ENCODE peak calls at places on chromosome 4, in four cellular contexts. J, D, R and Y are unnamed samples.

GRCh38 chr4:89129080-89129640 is 17.8 kb downstream of the TIGD2 start:
- DNase-seq in D (no peak), R (no peak), J (no peak), Y (no peak)

GRCh38 chr4:56160631-56161030 is 211.9 kb downstream of the CEP135 start:
- DNase-seq in J (no peak), D (no peak), R (no peak), Y (no peak)

GRCh38 chr4:82677327-82677726 is 115.5 kb upstream of the TMEM150C start:
- DNase-seq in R (no peak), D (no peak), J (no peak), Y (no peak)

GRCh38 chr4:74675673-74676279 is 118.5 kb downstream of the BTC start:
- DNase-seq in J (no peak), D (peak; percentile 18), R (no peak), Y (peak; percentile 63)

GRCh38 chr4:184851200-184851541 is 25.4 kb upstream of the ACSL1 start:
- DNase-seq in J (no peak), R (no peak), D (no peak), Y (no peak)

GRCh38 chr4:153488719-153489384 is 22.7 kb downstream of the TMEM131L start:
- DNase-seq in D (no peak), R (peak; percentile 64), J (peak; percentile 80), Y (no peak)

GRCh38 chr4:34679228-34679627 is 1565.1 kb downstream of the ARAP2 start:
- DNase-seq in R (no peak), J (no peak), D (no peak), Y (no peak)

GRCh38 chr4:37246891-37247290 is 2.3 kb downstream of the NWD2 start:
- DNase-seq in D (no peak), J (no peak), R (no peak), Y (no peak)

GRCh38 chr4:1315306-1315705 is 25.6 kb downstream of the MAEA start:
- DNase-seq in J (peak; percentile 70), D (no peak), R (no peak), Y (no peak)

GRCh38 chr4:6258741-6259140 is 10.9 kb upstream of the WFS1 start:
- DNase-seq in D (no peak), R (no peak), J (no peak), Y (no peak)

GRCh38 chr4:6256141-6256540 is 13.5 kb upstream of the WFS1 start:
- DNase-seq in J (no peak), D (no peak), R (peak; percentile 45), Y (no peak)

GRCh38 chr4:6258026-6258360 is 11.7 kb upstream of the WFS1 start:
- DNase-seq in R (peak; percentile 24), J (no peak), D (no peak), Y (no peak)

GRCh38 chr4:6259886-6260285 is 9.8 kb upstream of the WFS1 start:
- DNase-seq in R (peak; percentile 10), D (no peak), J (no peak), Y (no peak)

GRCh38 chr4:6257243-6258025 is 12.2 kb upstream of the WFS1 start:
- DNase-seq in J (no peak), D (no peak), R (peak; percentile 53), Y (no peak)
- TF ChIP-seq CTCF in J (no peak), D (no peak), R (no peak), Y (no peak)

DNA sequence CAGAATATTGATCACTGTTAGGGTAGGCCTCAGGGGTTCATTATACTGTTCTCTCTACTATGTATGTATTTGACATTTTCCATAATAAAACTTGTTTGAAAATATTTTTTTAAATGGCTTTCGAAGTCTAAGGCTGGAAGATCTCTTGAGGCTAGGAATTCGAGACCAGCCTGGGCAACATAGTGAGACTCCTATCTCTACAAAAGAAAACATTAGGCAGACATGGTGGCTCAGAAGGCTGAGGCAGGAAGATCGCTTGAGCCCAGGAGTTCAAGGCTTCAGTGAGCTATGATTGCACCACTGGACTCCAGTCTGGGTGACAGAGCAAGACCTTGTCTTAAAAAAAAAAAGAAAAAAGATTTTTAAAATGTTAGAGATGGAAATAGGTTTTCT is 15.5 kb upstream of the TBC1D14 start:
- DNase-seq in R (no peak), J (no peak), D (no peak), Y (no peak)
- H3K27ac ChIP-seq in R (no peak overlapping the region), J (peak overlapping the region; percentile 81), D (peak overlapping the region; percentile 90), Y (no peak overlapping the region)

GRCh38 chr4:9931196-9931595 is 90.1 kb downstream of the SLC2A9 start:
- DNase-seq in R (no peak), D (no peak), J (no peak), Y (no peak)

GRCh38 chr4:9924750-9925149 is 96.5 kb downstream of the SLC2A9 start:
- DNase-seq in J (no peak), R (no peak), D (no peak), Y (peak; percentile 81)

GRCh38 chr4:9926591-9926990 is 94.7 kb downstream of the SLC2A9 start:
- DNase-seq in J (no peak), R (no peak), D (no peak), Y (no peak)

GRCh38 chr4:9925750-9926439 is 95.4 kb downstream of the SLC2A9 start:
- DNase-seq in D (no peak), J (no peak), R (no peak), Y (no peak)

DNA sequence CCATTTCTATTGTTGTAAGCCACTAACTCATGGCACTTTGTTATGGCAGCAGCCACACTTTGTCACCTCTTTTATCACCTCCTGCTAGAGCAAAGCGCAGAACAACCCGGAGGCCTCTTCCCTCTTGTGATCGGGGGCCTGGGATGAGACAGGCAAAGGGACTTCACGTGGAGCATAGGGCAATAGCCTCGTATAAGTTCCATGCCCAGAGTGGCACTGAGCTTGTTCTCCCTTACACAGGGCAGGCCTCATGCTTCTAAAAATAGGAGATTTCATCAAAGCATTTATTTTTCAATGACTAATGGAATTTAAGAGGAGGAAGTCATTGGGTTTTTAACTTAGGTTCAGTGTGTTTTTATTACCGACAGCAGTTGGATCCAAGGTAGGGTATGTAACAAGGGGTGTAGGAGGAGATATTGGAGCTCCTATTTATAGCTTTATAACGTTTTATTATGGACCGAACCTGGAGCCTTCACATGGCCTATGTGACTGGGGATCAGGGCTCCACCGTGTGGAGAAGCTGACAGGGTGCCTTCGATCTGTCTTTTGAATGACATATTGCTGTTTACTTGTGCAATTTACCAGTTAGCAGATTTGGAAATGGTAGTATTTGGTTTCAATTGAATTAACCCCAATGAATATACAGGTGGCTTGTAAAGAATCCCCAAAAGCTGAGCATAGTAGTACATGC is 93.8 kb downstream of the SLC2A9 start:
- DNase-seq in R (no peak), D (no peak), J (no peak), Y (no peak)
- TF ChIP-seq CTCF in R (no peak), D (no peak), J (no peak), Y (no peak)

DNA sequence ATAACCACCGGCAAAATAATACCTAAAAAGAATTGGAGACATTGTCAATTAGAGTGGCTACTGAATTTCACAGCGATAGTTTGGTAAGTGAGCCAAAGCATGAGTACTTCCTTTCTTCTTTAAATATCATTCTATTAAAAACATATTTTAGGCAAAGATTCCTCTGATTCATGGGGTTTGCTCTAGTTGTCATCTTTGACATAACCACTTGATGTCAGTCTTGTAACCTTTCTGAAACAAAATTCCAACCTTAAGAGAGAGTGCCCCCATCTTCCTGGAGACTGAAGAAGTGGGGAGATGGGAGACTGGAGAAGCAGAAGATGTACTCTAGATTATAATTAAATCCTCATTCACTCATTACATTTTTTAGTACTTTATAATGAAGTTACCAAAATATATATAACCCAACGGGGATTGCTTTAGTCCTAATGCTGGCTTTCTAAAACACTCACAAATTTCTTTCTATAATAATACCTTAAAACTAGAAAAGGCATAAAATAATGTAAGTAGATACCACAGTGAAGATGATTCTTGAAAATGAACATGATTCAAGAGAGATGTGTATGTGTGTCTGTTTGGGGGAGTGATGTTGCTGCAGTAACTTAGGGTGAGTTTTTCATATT is 96.4 kb downstream of the EMCN start:
- DNase-seq in R (no peak), D (peak; percentile 3), J (no peak), Y (peak; percentile 24)
- H3K27ac ChIP-seq in R (no peak overlapping the region), D (no peak overlapping the region), J (no peak overlapping the region), Y (no peak overlapping the region)

GRCh38 chr4:68518889-68519288 is 57.2 kb downstream of the UGT2B17 start:
- DNase-seq in R (no peak), D (no peak), J (no peak), Y (no peak)
- TF ChIP-seq CTCF in R (no peak), D (no peak), J (no peak), Y (no peak)

GRCh38 chr4:53587123-53587522 is 4.2 kb downstream of the LNX1 start:
- DNase-seq in J (no peak), D (no peak), R (no peak), Y (no peak)

GRCh38 chr4:53589511-53589910 is 1.8 kb downstream of the LNX1 start:
- DNase-seq in J (no peak), D (no peak), R (no peak), Y (no peak)

GRCh38 chr4:53584658-53585057 is 6.6 kb downstream of the LNX1 start:
- DNase-seq in D (no peak), J (no peak), R (no peak), Y (no peak)

GRCh38 chr4:53583513-53583912 is 7.8 kb downstream of the LNX1 start:
- DNase-seq in D (no peak), R (no peak), J (no peak), Y (no peak)

DNA sequence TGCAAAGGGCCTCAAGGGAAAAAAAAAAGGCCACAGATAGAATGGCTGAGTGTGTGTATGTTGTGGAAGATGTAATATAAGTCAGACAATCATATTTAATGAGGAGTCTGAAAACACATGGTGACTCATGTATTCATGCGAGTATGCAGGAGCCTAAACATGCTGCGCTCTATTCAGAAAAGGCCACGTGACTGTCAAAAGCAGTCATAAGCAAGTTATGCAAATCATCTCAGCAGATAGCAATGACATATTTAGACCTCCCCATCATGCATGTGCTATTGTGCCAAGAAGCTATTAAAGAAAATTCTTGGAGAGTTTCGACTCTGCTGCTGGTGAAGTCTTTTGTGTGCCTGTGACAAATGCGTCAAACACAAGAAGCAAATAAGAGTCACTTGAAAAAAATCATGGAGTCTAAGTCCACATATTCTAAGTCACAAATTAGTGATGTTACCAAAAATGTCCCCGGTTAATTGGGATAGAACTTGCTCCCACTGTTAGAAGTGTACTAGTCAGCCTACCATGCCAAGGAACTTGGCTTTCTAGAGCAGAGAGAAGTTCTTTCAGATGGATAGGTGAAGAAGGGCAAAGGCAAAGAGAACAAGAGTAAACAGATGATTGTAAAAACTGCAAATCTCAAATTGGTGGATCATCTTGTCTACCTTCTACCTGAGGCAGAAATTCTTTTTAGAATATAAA is 5.0 kb downstream of the LNX1 start:
- DNase-seq in D (no peak), R (no peak), J (no peak), Y (peak; percentile 70)
- H3K27ac ChIP-seq in D (no peak overlapping the region), R (no peak overlapping the region), J (no peak overlapping the region), Y (no peak overlapping the region)